ENCODE peak calls at places on chromosomes 11 and 22, in seven cellular contexts. Z is HL-60, P is OCI-M1, R is Right ventricle myocardium superior, Y is iPS-NIHi11, N is activated gamma-delta T cell, S is fibroblast of pulmonary artery. O is an unnamed sample.

GRCh38 chr22:32518351-32518750 is 43.7 kb downstream of the FBXO7 start:
- DNase-seq in Z (no peak), P (no peak), R (no peak), Y (no peak), N (no peak), S (no peak), O (no peak)

GRCh38 chr11:70715636-70716035 is 317.3 kb downstream of the CTTN start:
- DNase-seq in Z (no peak), P (no peak), R (no peak), Y (no peak), N (no peak), S (no peak), O (no peak)

GRCh38 chr11:122655527-122656072 is at the start of gene UBASH3B:
- DNase-seq in Z (peak), P (peak), R (peak), Y (peak), N (peak), S (peak), O (peak)

GRCh38 chr22:49382451-49382735 is 445.3 kb downstream of the BRD1 start:
- DNase-seq in Z (no peak), P (no peak), R (no peak), Y (no peak), N (no peak), S (no peak), O (no peak)

GRCh38 chr11:76560219-76560618 is 110.3 kb downstream of the LRRC32 start:
- DNase-seq in Z (no peak), P (no peak), R (no peak), Y (no peak), N (no peak), S (no peak), O (no peak)

GRCh38 chr11:83044958-83045712 is 26.6 kb downstream of the RAB30 start:
- DNase-seq in Z (no peak), P (no peak), R (no peak), Y (no peak), N (no peak), S (peak), O (peak)

GRCh38 chr11:124725719-124726105 is 14.0 kb upstream of the NRGN start:
- DNase-seq in Z (peak), P (peak), R (no peak), Y (no peak), N (no peak), S (peak), O (no peak)

GRCh38 chr11:96199563-96200025 is 143.4 kb downstream of the MAML2 start:
- DNase-seq in Z (no peak), P (no peak), R (no peak), Y (no peak), N (no peak), S (peak), O (no peak)

GRCh38 chr11:60085909-60086308 is 2.6 kb upstream of the MS4A2 start:
- DNase-seq in Z (peak), P (peak), R (no peak), Y (no peak), N (no peak), S (no peak), O (no peak)

GRCh38 chr22:46528121-46528610 is 9.3 kb downstream of the CELSR1 start:
- DNase-seq in Z (peak), P (peak), R (no peak), Y (no peak), N (no peak), S (peak), O (no peak)

GRCh38 chr11:100925935-100926334 is 203.7 kb downstream of the PGR start:
- DNase-seq in Z (no peak), P (peak), R (no peak), Y (no peak), N (no peak), S (peak), O (no peak)

GRCh38 chr22:46010177-46010867 is 33.4 kb upstream of the WNT7B start:
- DNase-seq in Z (no peak), P (no peak), R (peak), Y (no peak), N (no peak), S (peak), O (no peak)

GRCh38 chr11:17371614-17372013 is 16.8 kb downstream of the KCNJ11 start:
- DNase-seq in Z (no peak), P (peak), R (no peak), Y (no peak), N (no peak), S (peak), O (peak)

GRCh38 chr11:73323464-73323863 is 15.4 kb downstream of the ARHGEF17 start:
- DNase-seq in Z (no peak), P (no peak), R (peak), Y (peak), N (no peak), S (peak), O (no peak)

GRCh38 chr11:1228921-1229451 is 6.1 kb downstream of the MUC5B start:
- DNase-seq in Z (no peak), P (no peak), R (peak), Y (peak), N (no peak), S (no peak), O (no peak)

GRCh38 chr11:69320756-69321741 is 27.1 kb downstream of the MYEOV start:
- DNase-seq in Z (no peak), P (no peak), R (no peak), Y (no peak), N (no peak), S (no peak), O (no peak)

GRCh38 chr11:4385978-4386740 is 7.3 kb downstream of the TRIM21 start:
- DNase-seq in Z (no peak), P (no peak), R (no peak), Y (no peak), N (no peak), S (no peak), O (no peak)

GRCh38 chr11:2086239-2087040 is 52.7 kb downstream of the IGF2 start:
- DNase-seq in Z (no peak), P (no peak), R (no peak), Y (no peak), N (no peak), S (no peak), O (no peak)

GRCh38 chr11:128180446-128181089 is 406.8 kb downstream of the ETS1 start:
- DNase-seq in Z (no peak), P (no peak), R (no peak), Y (no peak), N (no peak), S (peak), O (no peak)

GRCh38 chr11:2903672-2904011 is 18.1 kb upstream of the CDKN1C start:
- DNase-seq in Z (no peak), P (no peak), R (no peak), Y (no peak), N (no peak), S (no peak), O (no peak)

GRCh38 chr11:121035169-121035755 is 11.4 kb downstream of the TBCEL start:
- DNase-seq in Z (no peak), P (no peak), R (no peak), Y (no peak), N (no peak), S (no peak), O (no peak)

GRCh38 chr11:65808744-65809341 is 22.0 kb downstream of the OVOL1 start:
- DNase-seq in Z (no peak), P (no peak), R (no peak), Y (no peak), N (no peak), S (no peak), O (no peak)

GRCh38 chr11:72831521-72832300 is 17.5 kb downstream of the ATG16L2 start:
- DNase-seq in Z (peak), P (peak), R (peak), Y (peak), N (no peak), S (peak), O (peak)

GRCh38 chr11:37040921-37041320 is 442.9 kb upstream of the RAG2 start:
- DNase-seq in Z (no peak), P (no peak), R (no peak), Y (no peak), N (no peak), S (no peak), O (no peak)

GRCh38 chr11:43987384-43988039 is 45.1 kb downstream of the C11orf96 start:
- DNase-seq in Z (no peak), P (no peak), R (peak), Y (no peak), N (no peak), S (peak), O (no peak)

GRCh38 chr22:32473388-32473952 is 1.1 kb upstream of the FBXO7 start:
- DNase-seq in Z (peak), P (peak), R (no peak), Y (peak), N (no peak), S (peak), O (peak)

GRCh38 chr22:44557064-44557748 is 59.2 kb upstream of the RTL6 start:
- DNase-seq in Z (no peak), P (no peak), R (no peak), Y (no peak), N (no peak), S (no peak), O (no peak)

GRCh38 chr11:28107331-28107725 is 628 bp downstream of the KIF18A start:
- DNase-seq in Z (peak), P (peak), R (no peak), Y (no peak), N (no peak), S (no peak), O (peak)